ENCODE peak calls at places on chromosomes 3 and 15, in six cellular contexts. G is IMR-90, O is mesenchymal stem cell, I is neuronal stem cell, Z is mesendoderm, Q is H1. T is an unnamed sample. For H3K4me1, the result is how much of the 10 kb centered on the place peaks cover.

GRCh38 chr15:75167588-75168076 is 34.0 kb upstream of the C15orf39 start:
- DNase-seq in G (peak), O (peak), I (no peak), Z (no peak), Q (no peak), T (no peak)

GRCh38 chr15:93080451-93080850 is 8.6 kb downstream of the RGMA start:
- DNase-seq in G (no peak), O (no peak), I (no peak), Z (no peak), Q (no peak), T (no peak)

GRCh38 chr15:66066005-66066404 is 187.5 kb downstream of the MEGF11 start:
- DNase-seq in G (no peak), O (no peak), I (no peak), Z (no peak), Q (no peak), T (no peak)

GRCh38 chr15:68578960-68579935 is at the start of gene CORO2B:
- DNase-seq in G (peak), O (peak), I (no peak), Z (peak), Q (peak), T (peak)

GRCh38 chr3:54870423-54870822 is 57.4 kb downstream of the LRTM1 start:
- DNase-seq in G (peak), O (peak), I (peak), Z (peak), Q (no peak), T (no peak)

GRCh38 chr15:95605098-95605497 is 725.4 kb upstream of the NR2F2 start:
- DNase-seq in G (no peak), O (no peak), I (no peak), Z (no peak), Q (no peak), T (no peak)

GRCh38 chr15:69164807-69165636 is 4.6 kb downstream of the GLCE start:
- DNase-seq in G (peak), O (peak), I (no peak), Z (no peak), Q (no peak), T (no peak)

GRCh38 chr3:112074616-112075497 is 11.3 kb upstream of the C3orf52 start:
- DNase-seq in G (peak), O (peak), I (no peak), Z (peak), Q (no peak), T (peak)

GRCh38 chr3:118472586-118472985 is 562.1 kb downstream of the IGSF11 start:
- DNase-seq in G (no peak), O (peak), I (no peak), Z (no peak), Q (no peak), T (no peak)

GRCh38 chr15:66153549-66154415 is 99.8 kb downstream of the MEGF11 start:
- DNase-seq in G (no peak), O (no peak), I (no peak), Z (no peak), Q (no peak), T (no peak)

GRCh38 chr3:45178131-45179023 is 32.2 kb upstream of the CDCP1 start:
- DNase-seq in G (peak), O (peak), I (no peak), Z (no peak), Q (no peak), T (no peak)

GRCh38 chr3:103056953-103057450 is 622.2 kb downstream of the ZPLD1 start:
- DNase-seq in G (no peak), O (no peak), I (no peak), Z (no peak), Q (no peak), T (no peak)

GRCh38 chr3:58246148-58247051 is 8.8 kb downstream of the ABHD6 start:
- DNase-seq in G (no peak), O (no peak), I (no peak), Z (no peak), Q (no peak), T (no peak)

GRCh38 chr3:16140116-16140893 is 34.2 kb upstream of the GALNT15 start:
- DNase-seq in G (peak), O (peak), I (no peak), Z (no peak), Q (no peak), T (no peak)

GRCh38 chr3:125403789-125404188 is 28.7 kb upstream of the ZNF148 start:
- DNase-seq in G (peak), O (no peak), I (no peak), Z (no peak), Q (no peak), T (no peak)

GRCh38 chr3:129620828-129621605 is 14.5 kb upstream of the PLXND1 start:
- DNase-seq in G (no peak), O (no peak), I (no peak), Z (no peak), Q (no peak), T (no peak)

GRCh38 chr15:64144565-64145281 is 6.8 kb upstream of the SNX22 start:
- DNase-seq in G (no peak), O (no peak), I (no peak), Z (no peak), Q (no peak), T (no peak)

GRCh38 chr15:70508561-70509281 is 254.6 kb downstream of the UACA start:
- DNase-seq in G (peak), O (peak), I (no peak), Z (peak), Q (no peak), T (no peak)

GRCh38 chr15:47728886-47729285 is 11.6 kb downstream of the SEMA6D start:
- DNase-seq in G (no peak), O (no peak), I (no peak), Z (no peak), Q (no peak), T (no peak)

GRCh38 chr15:76815421-76815820 is 89.7 kb downstream of the SCAPER start:
- DNase-seq in G (no peak), O (no peak), I (no peak), Z (no peak), Q (no peak), T (no peak)

GRCh38 chr3:46968783-46969428 is 7.6 kb downstream of the CCDC12 start:
- DNase-seq in G (no peak), O (no peak), I (no peak), Z (no peak), Q (no peak), T (no peak)

GRCh38 chr3:46966811-46967210 is 9.7 kb downstream of the CCDC12 start:
- DNase-seq in G (no peak), O (no peak), I (no peak), Z (peak), Q (no peak), T (no peak)

GRCh38 chr3:46962990-46963389 is 13.6 kb downstream of the CCDC12 start:
- DNase-seq in G (no peak), O (no peak), I (no peak), Z (no peak), Q (no peak), T (no peak)

GRCh38 chr3:46962427-46962826 is 14.1 kb downstream of the CCDC12 start:
- DNase-seq in G (no peak), O (no peak), I (no peak), Z (no peak), Q (no peak), T (no peak)

GRCh38 chr3:46965151-46965550 is 11.4 kb downstream of the CCDC12 start:
- DNase-seq in G (no peak), O (no peak), I (no peak), Z (peak), Q (no peak), T (no peak)
- H3K4me1 ChIP-seq in G (under half), O (under half), I (under half), Z (under half), Q (under half), T (under half)

GRCh38 chr3:171374661-171375285 is 85.4 kb downstream of the TNIK start:
- DNase-seq in G (peak), O (peak), I (no peak), Z (peak), Q (no peak), T (no peak)

GRCh38 chr3:171375704-171376103 is 84.5 kb downstream of the TNIK start:
- DNase-seq in G (no peak), O (no peak), I (no peak), Z (no peak), Q (no peak), T (no peak)

GRCh38 chr3:171374260-171374659 is 85.9 kb downstream of the TNIK start:
- DNase-seq in G (peak), O (peak), I (no peak), Z (peak), Q (no peak), T (no peak)

GRCh38 chr3:171377859-171378258 is 82.3 kb downstream of the TNIK start:
- DNase-seq in G (no peak), O (no peak), I (no peak), Z (peak), Q (no peak), T (no peak)

GRCh38 chr3:171376125-171376947 is 83.9 kb downstream of the TNIK start:
- DNase-seq in G (peak), O (peak), I (no peak), Z (no peak), Q (no peak), T (no peak)
- H2BK15ac ChIP-seq in G (peak), O (no peak), I (no peak), Z (no peak), Q (no peak), T (no peak)

DNA sequence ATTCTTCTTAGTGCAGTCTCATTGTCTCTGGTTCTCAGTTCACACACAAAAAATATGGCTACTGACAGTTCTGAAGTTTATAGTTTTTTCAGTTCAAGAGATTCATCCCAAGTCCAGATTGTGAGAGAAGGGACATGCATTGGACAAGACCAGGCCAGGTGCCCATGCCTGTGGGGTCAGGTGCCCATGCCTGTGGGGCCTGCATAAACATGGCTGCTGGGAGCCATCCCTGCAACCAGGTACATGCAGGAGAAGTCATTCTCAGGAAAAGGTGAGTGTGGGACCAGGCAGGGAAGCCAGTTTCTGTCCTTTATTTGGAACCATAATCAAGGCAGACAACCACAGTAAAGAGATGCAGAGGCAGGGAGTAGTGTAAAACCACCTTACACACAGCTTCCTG is 6.3 kb upstream of the TM4SF1 start:
- DNase-seq in G (no peak), O (no peak), I (no peak), Z (no peak), Q (no peak), T (no peak)
- H3K4me1 ChIP-seq in G (under half), O (under half), I (under half), Z (under half), Q (under half), T (under half)

GRCh38 chr15:79122391-79122790 is 31.8 kb upstream of the RASGRF1 start:
- DNase-seq in G (no peak), O (no peak), I (no peak), Z (no peak), Q (no peak), T (no peak)
- H2BK15ac ChIP-seq in G (no peak), O (no peak), I (no peak), Z (no peak), Q (no peak), T (no peak)

GRCh38 chr15:78212546-78213424 is 21.6 kb downstream of the ACSBG1 start:
- DNase-seq in G (peak), O (peak), I (no peak), Z (peak), Q (peak), T (no peak)
- H3K4me1 ChIP-seq in G (under half), O (under half), I (under half), Z (under half), Q (under half), T (under half)

GRCh38 chr15:25335279-25335678 is 103.5 kb downstream of the UBE3A start:
- DNase-seq in G (no peak), O (no peak), I (no peak), Z (no peak), Q (no peak), T (no peak)

GRCh38 chr15:25331404-25331803 is 107.4 kb downstream of the UBE3A start:
- DNase-seq in G (no peak), O (no peak), I (no peak), Z (no peak), Q (no peak), T (no peak)

GRCh38 chr15:25331860-25332259 is 107.0 kb downstream of the UBE3A start:
- DNase-seq in G (no peak), O (no peak), I (no peak), Z (no peak), Q (no peak), T (no peak)

GRCh38 chr15:25332306-25332705 is 106.5 kb downstream of the UBE3A start:
- DNase-seq in G (no peak), O (no peak), I (no peak), Z (no peak), Q (no peak), T (no peak)

GRCh38 chr15:25333049-25333448 is 105.8 kb downstream of the UBE3A start:
- DNase-seq in G (no peak), O (no peak), I (no peak), Z (no peak), Q (no peak), T (no peak)
- H2BK15ac ChIP-seq in G (no peak), O (no peak), I (no peak), Z (no peak), Q (no peak), T (no peak)

T was measured in H9.